ENCODE peak calls at places on chromosomes 7 and 10, in five cellular contexts. M is HCT116, D is A673, W is heart right ventricle, F is stomach. I is an unnamed sample. For H3K36me3 and H3K4me1, the result is how much of the 10 kb centered on the place peaks cover.

GRCh38 chr7:123871998-123872867 is 27.3 kb downstream of the HYAL4 start:
- DNase-seq in W (peak), D (peak), F (peak), M (peak), I (no peak)

GRCh38 chr7:35012155-35012554 is 25.1 kb downstream of the DPY19L1 start:
- DNase-seq in M (no peak), F (no peak), D (no peak), W (no peak), I (no peak)

GRCh38 chr7:99782012-99782953 is 1.7 kb downstream of the CYP3A4 start:
- DNase-seq in W (no peak), F (no peak), D (no peak), M (no peak), I (no peak)

GRCh38 chr7:49174396-49174795 is 250.0 kb downstream of the CDC14C start:
- DNase-seq in F (no peak), M (no peak), D (no peak), W (no peak), I (no peak)

GRCh38 chr7:141073173-141073640 is 657 bp upstream of the TMEM178B start:
- DNase-seq in W (peak), M (no peak), F (no peak), D (peak), I (no peak)

GRCh38 chr10:122841569-122841968 is 4.1 kb downstream of the CUZD1 start:
- DNase-seq in W (no peak), F (no peak), D (no peak), M (no peak), I (no peak)

GRCh38 chr7:157136372-157136771 is 2.4 kb upstream of the UBE3C start:
- DNase-seq in F (no peak), W (no peak), D (peak), M (no peak), I (no peak)

GRCh38 chr7:3923307-3923918 is 622.4 kb downstream of the SDK1 start:
- DNase-seq in W (no peak), M (no peak), D (no peak), F (no peak), I (no peak)

GRCh38 chr7:82714883-82715282 is 271.3 kb upstream of the CACNA2D1 start:
- DNase-seq in W (no peak), F (no peak), M (no peak), D (peak), I (no peak)

GRCh38 chr10:68153473-68154210 is 44.4 kb downstream of the MYPN start:
- DNase-seq in F (peak), D (peak), M (peak), W (no peak), I (no peak)

GRCh38 chr10:57964371-57964770 is 303.3 kb downstream of the IPMK start:
- DNase-seq in W (peak), M (no peak), F (no peak), D (peak), I (no peak)

GRCh38 chr7:21580073-21580521 is 37.3 kb downstream of the DNAH11 start:
- DNase-seq in M (no peak), F (no peak), W (no peak), D (no peak), I (no peak)

GRCh38 chr10:86868353-86868752 is 89.1 kb downstream of the MMRN2 start:
- DNase-seq in F (no peak), W (no peak), M (no peak), D (peak), I (no peak)

GRCh38 chr7:70393956-70394355 is 738.0 kb upstream of the GALNT17 start:
- DNase-seq in M (no peak), F (no peak), D (no peak), W (no peak), I (no peak)

GRCh38 chr7:102220229-102220850 is 66.3 kb upstream of the SH2B2 start:
- DNase-seq in W (no peak), F (no peak), M (no peak), D (no peak), I (no peak)
- H3K36me3 ChIP-seq in W (under half), F (under half), M (under half), D (under half), I (under half)

GRCh38 chr10:59311025-59311424 is 51.3 kb downstream of the FAM13C start:
- DNase-seq in D (no peak), W (no peak), F (no peak), M (no peak), I (no peak)
- H3K4me1 ChIP-seq in D (under half), W (half or more), F (under half), M (under half), I (under half)

GRCh38 chr7:26399309-26399610 is 107.6 kb downstream of the SNX10 start:
- DNase-seq in M (no peak), D (no peak), W (peak), F (peak), I (no peak)
- TF ChIP-seq CTCF in M (peak), D (no peak), W (peak), F (no peak), I (no peak)

GRCh38 chr10:77854115-77854514 is 72.4 kb downstream of the DLG5 start:
- DNase-seq in M (no peak), D (no peak), W (no peak), F (no peak), I (no peak)
- H3K36me3 ChIP-seq in M (under half), D (under half), W (under half), F (half or more), I (under half)

GRCh38 chr7:55792048-55792447 is 70.5 kb downstream of the SEPTIN14 start:
- DNase-seq in D (no peak), F (no peak), M (no peak), W (no peak), I (no peak)
- H3K4me1 ChIP-seq in D (under half), F (under half), M (under half), W (under half), I (under half)

DNA sequence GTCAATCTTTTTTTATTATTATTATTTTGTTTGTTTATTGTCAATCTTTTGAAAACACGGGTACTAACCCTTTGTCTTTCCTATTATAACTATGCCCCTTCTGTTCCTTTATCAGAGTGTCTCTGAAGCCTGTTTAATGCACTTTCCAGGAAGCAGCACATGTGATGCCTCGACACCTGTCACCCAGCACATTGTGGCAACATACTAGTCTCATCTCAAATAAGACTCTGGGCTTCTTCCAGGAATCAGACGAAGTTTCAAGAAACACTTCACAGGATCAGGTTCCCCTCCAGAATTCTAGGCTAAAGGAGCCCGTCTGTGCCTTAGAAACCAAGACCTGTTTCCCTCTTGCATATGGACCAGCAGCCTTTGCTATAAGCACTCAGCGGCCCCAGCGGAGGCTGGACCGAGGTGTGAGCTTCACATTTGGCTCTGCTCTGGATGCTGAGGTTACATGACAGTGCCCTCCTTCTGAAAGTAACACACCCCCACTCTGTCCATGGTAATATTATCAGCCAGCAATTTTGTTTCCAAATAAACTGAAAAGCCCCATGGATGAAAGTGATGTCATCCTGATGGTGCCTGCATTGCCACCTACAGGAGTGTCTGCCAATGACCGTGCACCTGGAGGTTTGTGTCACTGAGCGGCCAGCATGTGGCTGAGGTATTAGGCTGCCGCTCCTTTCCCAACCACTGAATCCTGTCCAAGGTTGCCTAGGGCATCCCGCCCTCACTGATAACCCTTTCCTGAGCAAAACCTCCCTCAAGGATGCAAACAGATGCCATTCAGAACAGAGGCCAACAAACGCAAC is 38.1 kb downstream of the MKI67 start:
- DNase-seq in W (no peak), F (no peak), D (no peak), M (peak), I (no peak)
- TF ChIP-seq CTCF in W (no peak), F (no peak), D (peak), M (peak), I (no peak)

DNA sequence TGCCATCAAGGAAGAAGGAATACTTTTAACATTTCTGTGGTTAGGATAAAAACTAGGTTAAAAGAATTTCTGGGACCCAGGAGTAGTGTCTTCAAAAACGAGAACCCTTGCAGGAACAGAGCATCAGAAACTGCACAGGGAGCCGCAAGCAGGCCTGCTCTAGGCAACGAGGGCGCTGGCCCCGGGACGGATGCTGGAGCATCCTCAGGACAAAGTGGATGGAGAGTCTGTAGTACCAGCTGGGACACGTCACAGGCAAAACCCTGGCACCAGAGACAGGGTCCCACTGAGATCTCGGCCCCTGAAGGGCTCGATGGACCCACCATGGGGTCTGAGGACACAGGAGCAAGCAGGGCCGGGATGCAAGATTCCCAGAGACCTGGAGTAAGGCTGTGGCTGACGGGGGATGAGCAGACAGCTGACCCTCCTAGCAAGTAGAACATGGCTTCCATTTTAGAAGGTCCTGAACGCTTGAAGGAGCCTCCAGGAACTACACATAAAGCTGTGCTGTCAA is 106.6 kb downstream of the GALNT11 start:
- DNase-seq in D (no peak), W (no peak), F (no peak), M (no peak), I (no peak)
- H3K36me3 ChIP-seq in D (under half), W (under half), F (half or more), M (under half), I (under half)

GRCh38 chr10:130891066-130891465 is 420.5 kb downstream of the TCERG1L start:
- DNase-seq in M (no peak), W (no peak), D (no peak), F (no peak), I (no peak)

GRCh38 chr10:130888493-130888892 is 423.0 kb downstream of the TCERG1L start:
- DNase-seq in M (no peak), D (no peak), W (no peak), F (no peak), I (no peak)

GRCh38 chr10:130885021-130885655 is 426.4 kb downstream of the TCERG1L start:
- DNase-seq in M (no peak), W (no peak), F (no peak), D (peak), I (no peak)

GRCh38 chr10:130889780-130890179 is 421.7 kb downstream of the TCERG1L start:
- DNase-seq in M (no peak), F (no peak), W (no peak), D (no peak), I (no peak)

GRCh38 chr10:130889240-130889639 is 422.3 kb downstream of the TCERG1L start:
- DNase-seq in W (no peak), M (no peak), D (no peak), F (no peak), I (no peak)
- H3K4me1 ChIP-seq in W (under half), M (under half), D (under half), F (under half), I (under half)

I was measured in CD8-positive, alpha-beta T cell.